ENCODE peak calls at places on chromosomes 5 and 9, in six cellular contexts. G is GM10248, E is stomach, R is nephron progenitor cell, A is brain microvascular endothelial cell, Q is breast epithelium. V is an unnamed sample.

GRCh38 chr5:149999359-149999758 is 1.1 kb downstream of the TIGD6 start:
- DNase-seq in G (no peak), E (no peak), R (no peak), A (no peak), Q (no peak), V (no peak)

GRCh38 chr5:45696206-45696836 is at the start of gene HCN1:
- DNase-seq in G (peak), E (peak), R (peak), A (peak), Q (peak), V (no peak)

GRCh38 chr5:31365776-31366175 is 166.1 kb downstream of the DROSHA start:
- DNase-seq in G (no peak), E (no peak), R (no peak), A (no peak), Q (no peak), V (no peak)

GRCh38 chr5:139688712-139689413 is 40.7 kb downstream of the CXXC5 start:
- DNase-seq in G (no peak), E (no peak), R (no peak), A (no peak), Q (no peak), V (peak)

GRCh38 chr5:154755361-154756202 is at the start of gene LARP1:
- DNase-seq in G (peak), E (peak), R (peak), A (no peak), Q (no peak), V (peak)

GRCh38 chr9:22050924-22051323 is 41.8 kb upstream of the CDKN2B start:
- DNase-seq in G (peak), E (no peak), R (no peak), A (no peak), Q (no peak), V (no peak)

GRCh38 chr5:73183000-73183399 is 10.0 kb downstream of the TMEM174 start:
- DNase-seq in G (no peak), E (no peak), R (no peak), A (no peak), Q (no peak), V (no peak)

GRCh38 chr9:23447166-23447565 is 378.9 kb downstream of the ELAVL2 start:
- DNase-seq in G (no peak), E (no peak), R (no peak), A (no peak), Q (no peak), V (no peak)

GRCh38 chr5:8550921-8551320 is 682.0 kb downstream of the MTRR start:
- DNase-seq in G (no peak), E (no peak), R (no peak), A (no peak), Q (no peak), V (no peak)

GRCh38 chr9:74132986-74133385 is 364.1 kb upstream of the RORB start:
- DNase-seq in G (no peak), E (no peak), R (peak), A (no peak), Q (no peak), V (no peak)

GRCh38 chr9:92173318-92173717 is 58.1 kb upstream of the SPTLC1 start:
- DNase-seq in G (peak), E (no peak), R (no peak), A (no peak), Q (no peak), V (peak)

GRCh38 chr5:36357391-36357790 is 55.7 kb upstream of the RANBP3L start:
- DNase-seq in G (no peak), E (no peak), R (no peak), A (peak), Q (no peak), V (no peak)

GRCh38 chr5:108167174-108167573 is 214.7 kb downstream of the FBXL17 start:
- DNase-seq in G (no peak), E (no peak), R (no peak), A (no peak), Q (no peak), V (no peak)

GRCh38 chr9:107358867-107359440 is 75.9 kb downstream of the RAD23B start:
- DNase-seq in G (no peak), E (no peak), R (no peak), A (no peak), Q (no peak), V (no peak)

GRCh38 chr5:127330116-127330515 is 39.5 kb downstream of the MEGF10 start:
- DNase-seq in G (no peak), E (no peak), R (no peak), A (no peak), Q (no peak), V (no peak)

GRCh38 chr9:93259490-93260289 is 75.8 kb downstream of the WNK2 start:
- DNase-seq in G (no peak), E (peak), R (no peak), A (no peak), Q (peak), V (no peak)

GRCh38 chr5:53087171-53087570 is 22.4 kb downstream of the MOCS2 start:
- DNase-seq in G (no peak), E (no peak), R (no peak), A (no peak), Q (no peak), V (no peak)
- TF ChIP-seq CTCF in G (no peak), E (no peak), R (no peak), A (no peak), Q (no peak), V (no peak)

GRCh38 chr5:56160723-56161445 is 72.2 kb downstream of the ANKRD55 start:
- DNase-seq in G (no peak), E (no peak), R (no peak), A (no peak), Q (no peak), V (no peak)
- TF ChIP-seq CTCF in G (no peak), E (no peak), R (no peak), A (no peak), Q (no peak), V (no peak)

GRCh38 chr5:10857333-10857723 is 96.3 kb upstream of the DAP start:
- DNase-seq in G (no peak), E (no peak), R (peak), A (no peak), Q (no peak), V (peak)
- TF ChIP-seq CTCF in G (peak), E (no peak), R (peak), A (no peak), Q (no peak), V (no peak)

GRCh38 chr5:158740358-158740757 is 359.4 kb downstream of the EBF1 start:
- DNase-seq in G (no peak), E (no peak), R (no peak), A (no peak), Q (no peak), V (no peak)

GRCh38 chr5:158737536-158738027 is 362.1 kb downstream of the EBF1 start:
- DNase-seq in G (no peak), E (no peak), R (no peak), A (no peak), Q (no peak), V (no peak)

GRCh38 chr5:158736134-158736533 is 363.6 kb downstream of the EBF1 start:
- DNase-seq in G (no peak), E (no peak), R (no peak), A (no peak), Q (no peak), V (no peak)

GRCh38 chr5:158741296-158741695 is 358.4 kb downstream of the EBF1 start:
- DNase-seq in G (no peak), E (no peak), R (no peak), A (no peak), Q (no peak), V (no peak)

GRCh38 chr5:158739941-158740340 is 359.8 kb downstream of the EBF1 start:
- DNase-seq in G (no peak), E (no peak), R (no peak), A (no peak), Q (no peak), V (no peak)
- TF ChIP-seq CTCF in G (no peak), E (no peak), R (no peak), A (peak), Q (no peak), V (no peak)

DNA sequence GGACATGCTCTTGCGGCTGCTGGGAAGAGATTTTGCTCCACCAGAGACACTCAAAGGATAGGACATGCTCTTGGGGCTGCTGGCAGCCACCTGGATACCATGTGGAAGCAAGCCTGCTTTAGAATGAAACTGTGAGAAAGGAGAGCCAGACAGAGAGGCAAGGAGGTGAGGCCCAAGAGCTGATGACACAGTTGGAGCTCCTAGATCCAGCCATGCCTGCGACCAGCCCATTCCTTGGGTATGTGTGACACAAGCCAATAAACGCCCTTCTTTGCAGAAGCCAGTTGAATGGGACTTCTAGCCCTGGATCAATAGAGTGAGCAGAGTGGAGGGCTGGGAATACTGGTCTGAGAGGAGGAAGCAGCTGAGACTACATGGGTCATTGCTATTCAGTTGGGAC is 69.6 kb downstream of the SMIM23 start:
- DNase-seq in G (no peak), E (no peak), R (no peak), A (no peak), Q (no peak), V (no peak)
- TF ChIP-seq CTCF in G (no peak), E (no peak), R (no peak), A (no peak), Q (no peak), V (no peak)

GRCh38 chr5:75037106-75037505 is 15.3 kb downstream of the GCNT4 start:
- DNase-seq in G (no peak), E (peak), R (no peak), A (peak), Q (peak), V (peak)
- TF ChIP-seq CTCF in G (no peak), E (no peak), R (no peak), A (peak), Q (no peak), V (no peak)

V was measured in NB4.